ENCODE peak calls at places on chromosomes 12 and 14, in seven cellular contexts. One of them, this sample, is unnamed.

GRCh38 chr12:76035045-76035444 is 3.5 kb upstream of the PHLDA1 start:
- DNase-seq in cardiac muscle cell: no peak
- DNase-seq in stimulated activated CD8-positive, alpha-beta memory T cell treated with anti-CD3 and anti-CD28 coated beads, Interleukin-2, amount 100 ng/mL, for 1 hour: no peak
- DNase-seq in pons: no peak
- DNase-seq in GM06990: no peak
- DNase-seq in stimulated activated CD4-positive, alpha-beta T cell treated with anti-CD3 and anti-CD28 coated beads, Interleukin-4, amount 100 ng/mL, for 1 hour: no peak
- DNase-seq in KBM-7: no peak
- DNase-seq in this sample: no peak

GRCh38 chr12:1173806-1174617 is 183.0 kb downstream of the ERC1 start:
- DNase-seq in stimulated activated CD8-positive, alpha-beta memory T cell treated with anti-CD3 and anti-CD28 coated beads, Interleukin-2, amount 100 ng/mL, for 1 hour: no peak
- DNase-seq in GM06990: no peak
- DNase-seq in cardiac muscle cell: no peak
- DNase-seq in pons: no peak
- DNase-seq in KBM-7: no peak
- DNase-seq in stimulated activated CD4-positive, alpha-beta T cell treated with anti-CD3 and anti-CD28 coated beads, Interleukin-4, amount 100 ng/mL, for 1 hour: no peak
- DNase-seq in this sample: no peak

GRCh38 chr14:63752449-63753169 is 24.7 kb upstream of the SGPP1 start:
- DNase-seq in stimulated activated CD8-positive, alpha-beta memory T cell treated with anti-CD3 and anti-CD28 coated beads, Interleukin-2, amount 100 ng/mL, for 1 hour: no peak
- DNase-seq in GM06990: no peak
- DNase-seq in pons: peak; percentile 64
- DNase-seq in stimulated activated CD4-positive, alpha-beta T cell treated with anti-CD3 and anti-CD28 coated beads, Interleukin-4, amount 100 ng/mL, for 1 hour: no peak
- DNase-seq in KBM-7: peak; percentile 47
- DNase-seq in cardiac muscle cell: peak; percentile 36
- DNase-seq in this sample: peak; percentile 13

GRCh38 chr14:64637735-64638473 is 66.3 kb upstream of the PLEKHG3 start:
- DNase-seq in pons: no peak
- DNase-seq in KBM-7: no peak
- DNase-seq in stimulated activated CD8-positive, alpha-beta memory T cell treated with anti-CD3 and anti-CD28 coated beads, Interleukin-2, amount 100 ng/mL, for 1 hour: no peak
- DNase-seq in GM06990: no peak
- DNase-seq in stimulated activated CD4-positive, alpha-beta T cell treated with anti-CD3 and anti-CD28 coated beads, Interleukin-4, amount 100 ng/mL, for 1 hour: no peak
- DNase-seq in cardiac muscle cell: peak; percentile 73
- DNase-seq in this sample: no peak

GRCh38 chr14:74349757-74350156 is 1.5 kb downstream of the VRTN start:
- DNase-seq in stimulated activated CD4-positive, alpha-beta T cell treated with anti-CD3 and anti-CD28 coated beads, Interleukin-4, amount 100 ng/mL, for 1 hour: no peak
- DNase-seq in GM06990: no peak
- DNase-seq in KBM-7: no peak
- DNase-seq in stimulated activated CD8-positive, alpha-beta memory T cell treated with anti-CD3 and anti-CD28 coated beads, Interleukin-2, amount 100 ng/mL, for 1 hour: no peak
- DNase-seq in cardiac muscle cell: no peak
- DNase-seq in pons: no peak
- DNase-seq in this sample: no peak

GRCh38 chr12:68559984-68560822 is 50.5 kb upstream of the RAP1B start:
- DNase-seq in GM06990: no peak
- DNase-seq in KBM-7: peak; percentile 81
- DNase-seq in stimulated activated CD4-positive, alpha-beta T cell treated with anti-CD3 and anti-CD28 coated beads, Interleukin-4, amount 100 ng/mL, for 1 hour: no peak
- DNase-seq in cardiac muscle cell: peak; percentile 25
- DNase-seq in stimulated activated CD8-positive, alpha-beta memory T cell treated with anti-CD3 and anti-CD28 coated beads, Interleukin-2, amount 100 ng/mL, for 1 hour: no peak
- DNase-seq in pons: no peak
- DNase-seq in this sample: peak; percentile 8

GRCh38 chr12:39145175-39145999 is 240.0 kb upstream of the CPNE8 start:
- DNase-seq in stimulated activated CD8-positive, alpha-beta memory T cell treated with anti-CD3 and anti-CD28 coated beads, Interleukin-2, amount 100 ng/mL, for 1 hour: no peak
- DNase-seq in cardiac muscle cell: peak; percentile 58
- DNase-seq in GM06990: no peak
- DNase-seq in KBM-7: peak; percentile 56
- DNase-seq in pons: peak; percentile 31
- DNase-seq in stimulated activated CD4-positive, alpha-beta T cell treated with anti-CD3 and anti-CD28 coated beads, Interleukin-4, amount 100 ng/mL, for 1 hour: peak; percentile 21
- DNase-seq in this sample: no peak

GRCh38 chr12:120581998-120582397 is 796 bp upstream of the POP5 start:
- DNase-seq in stimulated activated CD8-positive, alpha-beta memory T cell treated with anti-CD3 and anti-CD28 coated beads, Interleukin-2, amount 100 ng/mL, for 1 hour: no peak
- DNase-seq in stimulated activated CD4-positive, alpha-beta T cell treated with anti-CD3 and anti-CD28 coated beads, Interleukin-4, amount 100 ng/mL, for 1 hour: no peak
- DNase-seq in pons: no peak
- DNase-seq in GM06990: no peak
- DNase-seq in KBM-7: no peak
- DNase-seq in cardiac muscle cell: peak; percentile 21
- DNase-seq in this sample: no peak

GRCh38 chr12:7905071-7905470 is 30.9 kb downstream of the SLC2A3 start:
- DNase-seq in stimulated activated CD8-positive, alpha-beta memory T cell treated with anti-CD3 and anti-CD28 coated beads, Interleukin-2, amount 100 ng/mL, for 1 hour: no peak
- DNase-seq in cardiac muscle cell: peak; percentile 53
- DNase-seq in stimulated activated CD4-positive, alpha-beta T cell treated with anti-CD3 and anti-CD28 coated beads, Interleukin-4, amount 100 ng/mL, for 1 hour: no peak
- DNase-seq in pons: no peak
- DNase-seq in KBM-7: peak; percentile 5
- DNase-seq in GM06990: no peak
- DNase-seq in this sample: no peak

GRCh38 chr14:24058951-24059475 is 7.2 kb downstream of the CARMIL3 start:
- DNase-seq in cardiac muscle cell: no peak
- DNase-seq in pons: no peak
- DNase-seq in stimulated activated CD8-positive, alpha-beta memory T cell treated with anti-CD3 and anti-CD28 coated beads, Interleukin-2, amount 100 ng/mL, for 1 hour: no peak
- DNase-seq in GM06990: no peak
- DNase-seq in KBM-7: no peak
- DNase-seq in stimulated activated CD4-positive, alpha-beta T cell treated with anti-CD3 and anti-CD28 coated beads, Interleukin-4, amount 100 ng/mL, for 1 hour: no peak
- DNase-seq in this sample: no peak

GRCh38 chr12:67650127-67650495 is 1.6 kb downstream of the DYRK2 start:
- DNase-seq in stimulated activated CD4-positive, alpha-beta T cell treated with anti-CD3 and anti-CD28 coated beads, Interleukin-4, amount 100 ng/mL, for 1 hour: peak; percentile 14
- DNase-seq in stimulated activated CD8-positive, alpha-beta memory T cell treated with anti-CD3 and anti-CD28 coated beads, Interleukin-2, amount 100 ng/mL, for 1 hour: no peak
- DNase-seq in pons: no peak
- DNase-seq in GM06990: peak; percentile 21
- DNase-seq in KBM-7: peak; percentile 59
- DNase-seq in cardiac muscle cell: no peak
- DNase-seq in this sample: no peak

GRCh38 chr14:32054536-32054935 is 22.6 kb upstream of the ARHGAP5 start:
- DNase-seq in stimulated activated CD8-positive, alpha-beta memory T cell treated with anti-CD3 and anti-CD28 coated beads, Interleukin-2, amount 100 ng/mL, for 1 hour: no peak
- DNase-seq in pons: no peak
- DNase-seq in stimulated activated CD4-positive, alpha-beta T cell treated with anti-CD3 and anti-CD28 coated beads, Interleukin-4, amount 100 ng/mL, for 1 hour: no peak
- DNase-seq in GM06990: no peak
- DNase-seq in KBM-7: no peak
- DNase-seq in cardiac muscle cell: no peak
- DNase-seq in this sample: no peak

GRCh38 chr12:27785882-27786570 is 6.0 kb upstream of the MANSC4 start:
- DNase-seq in stimulated activated CD8-positive, alpha-beta memory T cell treated with anti-CD3 and anti-CD28 coated beads, Interleukin-2, amount 100 ng/mL, for 1 hour: no peak
- DNase-seq in GM06990: peak; percentile 18
- DNase-seq in pons: no peak
- DNase-seq in cardiac muscle cell: peak; percentile 59
- DNase-seq in stimulated activated CD4-positive, alpha-beta T cell treated with anti-CD3 and anti-CD28 coated beads, Interleukin-4, amount 100 ng/mL, for 1 hour: no peak
- DNase-seq in KBM-7: no peak
- DNase-seq in this sample: peak; percentile 58

GRCh38 chr14:104280085-104280901 is 141.9 kb downstream of the KIF26A start:
- DNase-seq in cardiac muscle cell: no peak
- DNase-seq in KBM-7: no peak
- DNase-seq in pons: no peak
- DNase-seq in stimulated activated CD8-positive, alpha-beta memory T cell treated with anti-CD3 and anti-CD28 coated beads, Interleukin-2, amount 100 ng/mL, for 1 hour: no peak
- DNase-seq in stimulated activated CD4-positive, alpha-beta T cell treated with anti-CD3 and anti-CD28 coated beads, Interleukin-4, amount 100 ng/mL, for 1 hour: no peak
- DNase-seq in GM06990: no peak
- DNase-seq in this sample: no peak

GRCh38 chr12:113347107-113347506 is 11.3 kb upstream of the PLBD2 start:
- DNase-seq in stimulated activated CD8-positive, alpha-beta memory T cell treated with anti-CD3 and anti-CD28 coated beads, Interleukin-2, amount 100 ng/mL, for 1 hour: no peak
- DNase-seq in pons: no peak
- DNase-seq in stimulated activated CD4-positive, alpha-beta T cell treated with anti-CD3 and anti-CD28 coated beads, Interleukin-4, amount 100 ng/mL, for 1 hour: no peak
- DNase-seq in cardiac muscle cell: no peak
- DNase-seq in KBM-7: no peak
- DNase-seq in GM06990: no peak
- DNase-seq in this sample: no peak

GRCh38 chr14:42930058-42930457 is 1323.4 kb downstream of the LRFN5 start:
- DNase-seq in KBM-7: peak; percentile 21
- DNase-seq in stimulated activated CD8-positive, alpha-beta memory T cell treated with anti-CD3 and anti-CD28 coated beads, Interleukin-2, amount 100 ng/mL, for 1 hour: no peak
- DNase-seq in stimulated activated CD4-positive, alpha-beta T cell treated with anti-CD3 and anti-CD28 coated beads, Interleukin-4, amount 100 ng/mL, for 1 hour: no peak
- DNase-seq in pons: peak; percentile 5
- DNase-seq in GM06990: no peak
- DNase-seq in cardiac muscle cell: no peak
- DNase-seq in this sample: no peak

GRCh38 chr12:131242741-131243496 is 289.2 kb downstream of the ADGRD1 start:
- DNase-seq in KBM-7: peak; percentile 71
- DNase-seq in pons: no peak
- DNase-seq in stimulated activated CD8-positive, alpha-beta memory T cell treated with anti-CD3 and anti-CD28 coated beads, Interleukin-2, amount 100 ng/mL, for 1 hour: no peak
- DNase-seq in GM06990: no peak
- DNase-seq in stimulated activated CD4-positive, alpha-beta T cell treated with anti-CD3 and anti-CD28 coated beads, Interleukin-4, amount 100 ng/mL, for 1 hour: no peak
- DNase-seq in cardiac muscle cell: no peak
- DNase-seq in this sample: no peak

GRCh38 chr14:103737432-103738045 is 21.9 kb downstream of the ZFYVE21 start:
- DNase-seq in pons: no peak
- DNase-seq in stimulated activated CD8-positive, alpha-beta memory T cell treated with anti-CD3 and anti-CD28 coated beads, Interleukin-2, amount 100 ng/mL, for 1 hour: no peak
- DNase-seq in stimulated activated CD4-positive, alpha-beta T cell treated with anti-CD3 and anti-CD28 coated beads, Interleukin-4, amount 100 ng/mL, for 1 hour: no peak
- DNase-seq in cardiac muscle cell: no peak
- DNase-seq in GM06990: no peak
- DNase-seq in KBM-7: no peak
- DNase-seq in this sample: no peak

GRCh38 chr14:103923863-103924262 is 4.4 kb upstream of the TDRD9 start:
- DNase-seq in GM06990: no peak
- DNase-seq in stimulated activated CD4-positive, alpha-beta T cell treated with anti-CD3 and anti-CD28 coated beads, Interleukin-4, amount 100 ng/mL, for 1 hour: no peak
- DNase-seq in pons: no peak
- DNase-seq in stimulated activated CD8-positive, alpha-beta memory T cell treated with anti-CD3 and anti-CD28 coated beads, Interleukin-2, amount 100 ng/mL, for 1 hour: no peak
- DNase-seq in cardiac muscle cell: peak; percentile 13
- DNase-seq in KBM-7: peak; percentile 93
- DNase-seq in this sample: no peak

GRCh38 chr12:54439521-54440255 is 20.6 kb upstream of the ITGA5 start:
- DNase-seq in cardiac muscle cell: peak; percentile 82
- DNase-seq in GM06990: no peak
- DNase-seq in stimulated activated CD4-positive, alpha-beta T cell treated with anti-CD3 and anti-CD28 coated beads, Interleukin-4, amount 100 ng/mL, for 1 hour: no peak
- DNase-seq in KBM-7: peak; percentile 77
- DNase-seq in pons: peak; percentile 82
- DNase-seq in stimulated activated CD8-positive, alpha-beta memory T cell treated with anti-CD3 and anti-CD28 coated beads, Interleukin-2, amount 100 ng/mL, for 1 hour: no peak
- DNase-seq in this sample: peak; percentile 50

GRCh38 chr12:45478931-45479330 is 250.6 kb upstream of the ARID2 start:
- DNase-seq in pons: no peak
- DNase-seq in stimulated activated CD8-positive, alpha-beta memory T cell treated with anti-CD3 and anti-CD28 coated beads, Interleukin-2, amount 100 ng/mL, for 1 hour: no peak
- DNase-seq in GM06990: no peak
- DNase-seq in cardiac muscle cell: no peak
- DNase-seq in stimulated activated CD4-positive, alpha-beta T cell treated with anti-CD3 and anti-CD28 coated beads, Interleukin-4, amount 100 ng/mL, for 1 hour: no peak
- DNase-seq in KBM-7: no peak
- DNase-seq in this sample: no peak

GRCh38 chr14:66284346-66284745 is 201.8 kb upstream of the CCDC196 start:
- DNase-seq in stimulated activated CD8-positive, alpha-beta memory T cell treated with anti-CD3 and anti-CD28 coated beads, Interleukin-2, amount 100 ng/mL, for 1 hour: no peak
- DNase-seq in cardiac muscle cell: peak; percentile 5
- DNase-seq in KBM-7: no peak
- DNase-seq in pons: no peak
- DNase-seq in stimulated activated CD4-positive, alpha-beta T cell treated with anti-CD3 and anti-CD28 coated beads, Interleukin-4, amount 100 ng/mL, for 1 hour: no peak
- DNase-seq in GM06990: no peak
- DNase-seq in this sample: no peak